ENCODE peak calls at places on chromosomes 13 and 19, in five cellular contexts. Y is esophagus muscularis mucosa, J is prostate gland, E is left lung, Q is PC-3. F is an unnamed sample.
A peak's percentile ranks its signal among the peaks of the same experiment; 100 is the strongest.

GRCh38 chr13:41762796-41763195 is 198.1 kb downstream of the VWA8 start:
- DNase-seq in Y (no peak), J (no peak), E (no peak), Q (no peak), F (no peak)

GRCh38 chr19:52638601-52639000 is 446 bp upstream of the ZNF83 start:
- DNase-seq in Y (no peak), J (no peak), E (peak; percentile 74), Q (no peak), F (peak; percentile 12)

GRCh38 chr13:40438999-40439797 is 227.2 kb downstream of the FOXO1 start:
- DNase-seq in Y (no peak), J (no peak), E (no peak), Q (no peak), F (no peak)

GRCh38 chr13:110015253-110015652 is 228.9 kb upstream of the IRS2 start:
- DNase-seq in Y (no peak), J (peak; percentile 65), E (no peak), Q (peak; percentile 93), F (peak; percentile 38)

GRCh38 chr13:81058916-81059290 is 718.0 kb upstream of the SPRY2 start:
- DNase-seq in Y (no peak), J (no peak), E (no peak), Q (peak; percentile 49), F (peak; percentile 66)

GRCh38 chr13:102774210-102774560 is 599 bp upstream of the TEX30 start:
- DNase-seq in Y (no peak), J (no peak), E (peak; percentile 82), Q (no peak), F (no peak)

GRCh38 chr19:2663920-2664571 is 38.4 kb downstream of the GNG7 start:
- DNase-seq in Y (no peak), J (no peak), E (peak; percentile 51), Q (no peak), F (no peak)

GRCh38 chr19:49761625-49762311 is 1.3 kb downstream of the TSKS start:
- DNase-seq in Y (no peak), J (no peak), E (no peak), Q (peak; percentile 31), F (no peak)

GRCh38 chr13:114035186-114035582 is 61.3 kb upstream of the C13orf46 start:
- DNase-seq in Y (no peak), J (no peak), E (no peak), Q (no peak), F (no peak)

GRCh38 chr13:91369432-91369831 is 21.9 kb downstream of the MIR17HG start:
- DNase-seq in Y (no peak), J (no peak), E (no peak), Q (peak; percentile 7), F (no peak)

GRCh38 chr13:93262729-93263128 is 36.1 kb downstream of the GPC6 start:
- DNase-seq in Y (no peak), J (no peak), E (no peak), Q (peak; percentile 80), F (peak; percentile 53)

GRCh38 chr19:54415208-54415900 is at the start of gene TTYH1:
- DNase-seq in Y (no peak), J (no peak), E (peak; percentile 68), Q (no peak), F (no peak)

GRCh38 chr19:44807162-44807561 is 1.7 kb upstream of the BCAM start:
- DNase-seq in Y (no peak), J (peak; percentile 92), E (no peak), Q (peak; percentile 80), F (peak; percentile 88)

GRCh38 chr13:45004096-45004495 is 14.8 kb downstream of the GPALPP1 start:
- DNase-seq in Y (no peak), J (no peak), E (no peak), Q (no peak), F (no peak)

GRCh38 chr13:75876371-75877050 is 240.4 kb downstream of the LMO7 start:
- DNase-seq in Y (no peak), J (peak; percentile 42), E (no peak), Q (peak; percentile 72), F (peak; percentile 62)

GRCh38 chr13:113544071-113544891 is 40.3 kb upstream of the TFDP1 start:
- DNase-seq in Y (no peak), J (no peak), E (peak; percentile 69), Q (no peak), F (no peak)

GRCh38 chr19:22628401-22628800 is 5.7 kb upstream of the ZNF492 start:
- DNase-seq in Y (peak; percentile 82), J (no peak), E (no peak), Q (no peak), F (no peak)

GRCh38 chr13:96214804-96215445 is 125.0 kb downstream of the HS6ST3 start:
- DNase-seq in Y (no peak), J (no peak), E (no peak), Q (no peak), F (no peak)

GRCh38 chr13:113159701-113160100 is 1.3 kb downstream of the PROZ start:
- DNase-seq in Y (no peak), J (no peak), E (no peak), Q (no peak), F (no peak)

GRCh38 chr13:39281539-39282150 is 243.4 kb downstream of the NHLRC3 start:
- DNase-seq in Y (no peak), J (no peak), E (no peak), Q (no peak), F (no peak)

GRCh38 chr13:67650471-67650870 is 420.3 kb upstream of the PCDH9 start:
- DNase-seq in Y (no peak), J (no peak), E (no peak), Q (no peak), F (no peak)

GRCh38 chr19:32691952-32692726 is 518 bp downstream of the NUDT19 start:
- DNase-seq in Y (no peak), J (peak; percentile 42), E (peak; percentile 94), Q (peak; percentile 49), F (no peak)
- H3K27ac ChIP-seq in Y (peak overlapping the region; percentile 86), J (peak overlapping the region; percentile 91), E (peak overlapping the region; percentile 85), Q (peak overlapping the region; percentile 34), F (peak overlapping the region; percentile 86)

GRCh38 chr19:46979103-46979769 is 40.4 kb upstream of the NPAS1 start:
- DNase-seq in Y (no peak), J (peak; percentile 76), E (no peak), Q (no peak), F (no peak)
- TF ChIP-seq CTCF in Y (no peak), J (no peak), E (no peak), Q (no peak), F (no peak)

GRCh38 chr19:18494267-18494607 is 27.6 kb downstream of the ELL start:
- DNase-seq in Y (no peak), J (no peak), E (no peak), Q (no peak), F (no peak)
- H3K27ac ChIP-seq in Y (no peak overlapping the region), J (no peak overlapping the region), E (peak overlapping the region; percentile 39), Q (no peak overlapping the region), F (peak overlapping the region; percentile 85)

GRCh38 chr19:39345956-39346355 is 3.7 kb downstream of the SAMD4B start:
- DNase-seq in Y (no peak), J (no peak), E (no peak), Q (no peak), F (no peak)
- TF ChIP-seq CTCF in Y (no peak), J (no peak), E (no peak), Q (no peak), F (no peak)

GRCh38 chr19:46976845-46977320 is 42.8 kb upstream of the NPAS1 start:
- DNase-seq in Y (no peak), J (no peak), E (no peak), Q (no peak), F (no peak)

GRCh38 chr19:46977548-46977947 is 42.1 kb upstream of the NPAS1 start:
- DNase-seq in Y (no peak), J (no peak), E (no peak), Q (no peak), F (no peak)

GRCh38 chr19:46980756-46981155 is 38.9 kb upstream of the NPAS1 start:
- DNase-seq in Y (no peak), J (no peak), E (no peak), Q (no peak), F (no peak)

GRCh38 chr19:46979770-46980105 is 39.9 kb upstream of the NPAS1 start:
- DNase-seq in Y (no peak), J (no peak), E (no peak), Q (no peak), F (no peak)

GRCh38 chr19:46978470-46978869 is 41.2 kb upstream of the NPAS1 start:
- DNase-seq in Y (no peak), J (no peak), E (no peak), Q (no peak), F (no peak)
- H3K27ac ChIP-seq in Y (peak overlapping the region; percentile 91), J (peak overlapping the region; percentile 70), E (no peak overlapping the region), Q (no peak overlapping the region), F (peak overlapping the region; percentile 93)